ENCODE peak calls at places on chromosomes 11 and 22, in five cellular contexts. M, T, R, A and C are unnamed samples.

GRCh38 chr11:45209904-45210699 is 63.7 kb downstream of the PRDM11 start:
- DNase-seq in M (peak; percentile 42), T (peak; percentile 84), R (no peak), A (peak; percentile 26), C (no peak)

GRCh38 chr11:35566161-35566560 is 40.7 kb upstream of the PAMR1 start:
- DNase-seq in M (no peak), T (no peak), R (no peak), A (no peak), C (no peak)

GRCh38 chr22:49763696-49764095 is 64.0 kb downstream of the BRD1 start:
- DNase-seq in M (no peak), T (no peak), R (no peak), A (no peak), C (no peak)

GRCh38 chr22:39490966-39491680 is 11.0 kb upstream of the MIEF1 start:
- DNase-seq in M (no peak), T (no peak), R (no peak), A (no peak), C (no peak)

GRCh38 chr11:58757449-58757848 is 25.7 kb upstream of the GLYAT start:
- DNase-seq in M (no peak), T (no peak), R (no peak), A (no peak), C (no peak)

GRCh38 chr11:67646535-67647336 is 3.8 kb downstream of the ACY3 start:
- DNase-seq in M (no peak), T (no peak), R (no peak), A (no peak), C (no peak)

GRCh38 chr22:46402505-46402904 is 67.0 kb downstream of the TRMU start:
- DNase-seq in M (no peak), T (no peak), R (no peak), A (no peak), C (no peak)

GRCh38 chr11:5679811-5680210 is 5.1 kb downstream of the TRIM5 start:
- DNase-seq in M (no peak), T (no peak), R (no peak), A (no peak), C (no peak)

GRCh38 chr22:43247546-43248260 is 60.8 kb upstream of the TTLL12 start:
- DNase-seq in M (no peak), T (no peak), R (no peak), A (no peak), C (no peak)

GRCh38 chr11:61827573-61828378 is at the start of gene FADS2:
- DNase-seq in M (peak; percentile 94), T (peak; percentile 97), R (peak; percentile 98), A (peak; percentile 86), C (no peak)

GRCh38 chr11:35579557-35580396 is 38.5 kb upstream of the FJX1 start:
- DNase-seq in M (peak; percentile 69), T (peak; percentile 97), R (no peak), A (no peak), C (peak; percentile 24)

GRCh38 chr11:45745065-45745811 is 59.7 kb upstream of the SLC35C1 start:
- DNase-seq in M (no peak), T (no peak), R (no peak), A (peak; percentile 15), C (no peak)

GRCh38 chr11:118283756-118284350 is 19.8 kb upstream of the MPZL2 start:
- DNase-seq in M (no peak), T (no peak), R (no peak), A (no peak), C (no peak)

GRCh38 chr11:64762916-64763803 is 3.4 kb upstream of the PYGM start:
- DNase-seq in M (peak; percentile 54), T (peak; percentile 33), R (no peak), A (peak; percentile 27), C (no peak)

GRCh38 chr11:116773203-116774112 is 671 bp upstream of the BUD13 start:
- DNase-seq in M (no peak), T (peak; percentile 11), R (no peak), A (no peak), C (no peak)

GRCh38 chr11:134230339-134230738 is 5.9 kb downstream of the VPS26B start:
- DNase-seq in M (no peak), T (no peak), R (no peak), A (no peak), C (no peak)

GRCh38 chr11:85712953-85713352 is 27.0 kb upstream of the CCDC89 start:
- DNase-seq in M (no peak), T (no peak), R (no peak), A (no peak), C (no peak)

GRCh38 chr11:108697872-108698473 is 33.1 kb downstream of the DDX10 start:
- DNase-seq in M (peak; percentile 71), T (peak; percentile 86), R (peak; percentile 23), A (peak; percentile 19), C (peak; percentile 28)

GRCh38 chr11:94757037-94757681 is 11.0 kb upstream of the AMOTL1 start:
- DNase-seq in M (no peak), T (no peak), R (no peak), A (no peak), C (no peak)

GRCh38 chr11:70243912-70244652 is 26.4 kb upstream of the PPFIA1 start:
- DNase-seq in M (peak; percentile 48), T (no peak), R (peak; percentile 32), A (no peak), C (peak; percentile 59)

GRCh38 chr11:119195680-119196079 is 10.4 kb downstream of the NHERF4 start:
- DNase-seq in M (peak; percentile 90), T (peak; percentile 50), R (peak; percentile 38), A (no peak), C (peak; percentile 76)

GRCh38 chr11:15565846-15566245 is 451.1 kb downstream of the INSC start:
- DNase-seq in M (no peak), T (no peak), R (no peak), A (no peak), C (no peak)

GRCh38 chr11:126072141-126072741 is 9.6 kb upstream of the CDON start:
- DNase-seq in M (no peak), T (no peak), R (no peak), A (no peak), C (no peak)

GRCh38 chr11:62501432-62501891 is 45.1 kb downstream of the AHNAK start:
- DNase-seq in M (peak; percentile 37), T (peak; percentile 22), R (no peak), A (peak; percentile 78), C (no peak)

GRCh38 chr11:66157182-66157864 is 87.3 kb downstream of the PACS1 start:
- DNase-seq in M (no peak), T (no peak), R (no peak), A (no peak), C (no peak)

GRCh38 chr11:119728226-119728626 is 774 bp downstream of the NECTIN1 start:
- DNase-seq in M (peak; percentile 59), T (no peak), R (peak; percentile 50), A (no peak), C (peak; percentile 71)

GRCh38 chr22:45968751-45969413 is 8.1 kb downstream of the WNT7B start:
- DNase-seq in M (peak; percentile 81), T (peak; percentile 70), R (no peak), A (no peak), C (peak; percentile 98)